ENCODE peak calls at places on chromosome 11, in four cellular contexts. One of them, this sample, is unnamed.
A peak's percentile ranks its signal among the peaks of the same experiment; 100 is the strongest.

GRCh38 chr11:64343740-64344133 is 3.7 kb downstream of the CCDC88B start:
- DNase-seq in body of pancreas: peak; percentile 24
- DNase-seq in ACHN: peak; percentile 39
- DNase-seq in AML-193: no peak
- DNase-seq in this sample: peak; percentile 38

GRCh38 chr11:12914401-12914912 is 94.7 kb upstream of the RASSF10 start:
- DNase-seq in body of pancreas: peak; percentile 96
- DNase-seq in ACHN: peak; percentile 29
- DNase-seq in AML-193: no peak
- DNase-seq in this sample: peak; percentile 24

GRCh38 chr11:66142370-66143263 is 72.5 kb downstream of the PACS1 start:
- DNase-seq in ACHN: no peak
- DNase-seq in body of pancreas: peak; percentile 11
- DNase-seq in AML-193: no peak
- DNase-seq in this sample: no peak

GRCh38 chr11:122081073-122081472 is 34.9 kb downstream of the BLID start:
- DNase-seq in body of pancreas: no peak
- DNase-seq in AML-193: no peak
- DNase-seq in ACHN: no peak
- DNase-seq in this sample: no peak

GRCh38 chr11:8814923-8815240 is 96.1 kb upstream of the AKIP1 start:
- DNase-seq in AML-193: no peak
- DNase-seq in ACHN: no peak
- DNase-seq in body of pancreas: no peak
- DNase-seq in this sample: no peak

GRCh38 chr11:313304-313786 is 495 bp upstream of the IFITM1 start:
- DNase-seq in AML-193: no peak
- DNase-seq in ACHN: no peak
- DNase-seq in body of pancreas: no peak
- DNase-seq in this sample: no peak

GRCh38 chr11:12219732-12220131 is 109.3 kb downstream of the MICAL2 start:
- DNase-seq in AML-193: no peak
- DNase-seq in body of pancreas: peak; percentile 39
- DNase-seq in ACHN: no peak
- DNase-seq in this sample: no peak

GRCh38 chr11:12003815-12004214 is 4.6 kb downstream of the DKK3 start:
- DNase-seq in ACHN: no peak
- DNase-seq in body of pancreas: no peak
- DNase-seq in AML-193: no peak
- DNase-seq in this sample: no peak

GRCh38 chr11:76763573-76764348 is 19.4 kb upstream of the TSKU start:
- DNase-seq in AML-193: no peak
- DNase-seq in body of pancreas: no peak
- DNase-seq in ACHN: no peak
- DNase-seq in this sample: no peak